ENCODE peak calls at places on chromosomes 1 and 21, in six cellular contexts. I is BJ, M is neural progenitor cell, B is GM06990, V is fibroblast of pulmonary artery, G is lower leg skin. R is an unnamed sample.

GRCh38 chr21:22758478-22758877 is 1760.3 kb downstream of the NCAM2 start:
- DNase-seq in I (no peak), M (no peak), B (no peak), V (no peak), G (no peak), R (no peak)

GRCh38 chr1:183385746-183386145 is 32.4 kb downstream of the NMNAT2 start:
- DNase-seq in I (no peak), M (no peak), B (no peak), V (no peak), G (no peak), R (no peak)

GRCh38 chr1:203765029-203765837 is at the start of gene LAX1:
- DNase-seq in I (no peak), M (no peak), B (peak), V (no peak), G (no peak), R (no peak)

GRCh38 chr1:150596095-150596892 is 16.9 kb upstream of the MCL1 start:
- DNase-seq in I (no peak), M (no peak), B (no peak), V (peak), G (no peak), R (no peak)

GRCh38 chr1:26772687-26773086 is 15.1 kb upstream of the PIGV start:
- DNase-seq in I (peak), M (no peak), B (no peak), V (peak), G (no peak), R (no peak)

GRCh38 chr1:51237714-51238403 is 1.8 kb downstream of the RNF11 start:
- DNase-seq in I (no peak), M (peak), B (no peak), V (no peak), G (no peak), R (peak)

GRCh38 chr1:87951852-87952251 is 623.2 kb downstream of the LMO4 start:
- DNase-seq in I (no peak), M (no peak), B (no peak), V (peak), G (no peak), R (peak)

GRCh38 chr1:246930830-246931548 is 759 bp downstream of the AHCTF1 start:
- DNase-seq in I (no peak), M (no peak), B (peak), V (peak), G (peak), R (peak)

GRCh38 chr1:62068302-62068936 is 126.2 kb upstream of the L1TD1 start:
- DNase-seq in I (no peak), M (no peak), B (no peak), V (no peak), G (no peak), R (no peak)

GRCh38 chr1:45205000-45205909 is 1.1 kb downstream of the ZSWIM5 start:
- DNase-seq in I (no peak), M (peak), B (peak), V (peak), G (peak), R (peak)

GRCh38 chr1:29811247-29811646 is 574.9 kb downstream of the PTPRU start:
- DNase-seq in I (no peak), M (no peak), B (no peak), V (no peak), G (peak), R (no peak)

GRCh38 chr1:205630651-205631009 is 1.2 kb downstream of the ELK4 start:
- DNase-seq in I (no peak), M (no peak), B (no peak), V (no peak), G (no peak), R (no peak)

GRCh38 chr1:68232354-68233148 is at the start of gene WLS:
- DNase-seq in I (no peak), M (peak), B (no peak), V (peak), G (peak), R (peak)

GRCh38 chr1:39694026-39694425 is 2.8 kb upstream of the HPCAL4 start:
- DNase-seq in I (no peak), M (no peak), B (no peak), V (no peak), G (no peak), R (no peak)

GRCh38 chr1:184843732-184844495 is 89.3 kb upstream of the EDEM3 start:
- DNase-seq in I (no peak), M (no peak), B (no peak), V (no peak), G (no peak), R (no peak)

GRCh38 chr1:163046071-163046470 is 23.1 kb upstream of the RGS4 start:
- DNase-seq in I (peak), M (no peak), B (no peak), V (peak), G (no peak), R (no peak)

GRCh38 chr1:113835686-113836290 is 23.5 kb upstream of the RSBN1 start:
- DNase-seq in I (no peak), M (peak), B (no peak), V (peak), G (no peak), R (no peak)

GRCh38 chr1:162612606-162613400 is 19.5 kb upstream of the DDR2 start:
- DNase-seq in I (no peak), M (no peak), B (no peak), V (peak), G (peak), R (peak)

GRCh38 chr1:150020711-150021110 is 10.2 kb upstream of the OTUD7B start:
- DNase-seq in I (no peak), M (no peak), B (no peak), V (no peak), G (no peak), R (no peak)

GRCh38 chr1:234610061-234610581 is at the start of gene IRF2BP2:
- DNase-seq in I (no peak), M (peak), B (peak), V (peak), G (peak), R (peak)

GRCh38 chr1:216045400-216045799 is 377.8 kb downstream of the USH2A start:
- DNase-seq in I (peak), M (no peak), B (no peak), V (peak), G (no peak), R (no peak)

GRCh38 chr1:232204269-232204668 is 425.7 kb downstream of the SIPA1L2 start:
- DNase-seq in I (no peak), M (no peak), B (no peak), V (no peak), G (no peak), R (no peak)

GRCh38 chr1:186730951-186731350 is 50.7 kb upstream of the PTGS2 start:
- DNase-seq in I (no peak), M (no peak), B (no peak), V (no peak), G (no peak), R (no peak)
- H3K4me3 ChIP-seq in I (no peak), M (no peak), B (no peak), V (no peak), G (no peak), R (no peak)

GRCh38 chr1:193019442-193020026 is 39.6 kb downstream of the UCHL5 start:
- DNase-seq in I (no peak), M (peak), B (no peak), V (peak), G (no peak), R (no peak)

DNA sequence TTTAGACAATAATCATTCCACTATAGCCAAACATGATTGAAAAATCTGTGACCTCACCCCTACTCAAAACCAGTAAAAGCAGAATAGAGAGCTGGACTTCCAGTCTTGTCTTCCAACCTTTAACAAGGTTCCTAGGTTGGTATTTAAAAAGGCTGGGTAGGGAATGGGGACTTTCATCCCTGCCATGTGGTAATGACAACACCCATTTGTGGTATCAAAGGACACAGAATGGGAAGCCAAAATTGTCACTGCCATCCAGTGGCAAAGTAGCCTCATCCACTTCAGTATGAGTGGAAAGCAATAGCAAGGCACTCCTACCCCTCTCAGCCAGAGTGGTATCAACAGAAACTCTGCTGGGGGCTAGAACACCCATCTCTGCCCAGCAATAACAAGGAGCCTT is 33.9 kb downstream of the UCHL5 start:
- DNase-seq in I (no peak), M (no peak), B (no peak), V (no peak), G (no peak), R (no peak)
- TF ChIP-seq CTCF in I (no peak), M (no peak), B (no peak), V (no peak), G (no peak), R (no peak)

DNA sequence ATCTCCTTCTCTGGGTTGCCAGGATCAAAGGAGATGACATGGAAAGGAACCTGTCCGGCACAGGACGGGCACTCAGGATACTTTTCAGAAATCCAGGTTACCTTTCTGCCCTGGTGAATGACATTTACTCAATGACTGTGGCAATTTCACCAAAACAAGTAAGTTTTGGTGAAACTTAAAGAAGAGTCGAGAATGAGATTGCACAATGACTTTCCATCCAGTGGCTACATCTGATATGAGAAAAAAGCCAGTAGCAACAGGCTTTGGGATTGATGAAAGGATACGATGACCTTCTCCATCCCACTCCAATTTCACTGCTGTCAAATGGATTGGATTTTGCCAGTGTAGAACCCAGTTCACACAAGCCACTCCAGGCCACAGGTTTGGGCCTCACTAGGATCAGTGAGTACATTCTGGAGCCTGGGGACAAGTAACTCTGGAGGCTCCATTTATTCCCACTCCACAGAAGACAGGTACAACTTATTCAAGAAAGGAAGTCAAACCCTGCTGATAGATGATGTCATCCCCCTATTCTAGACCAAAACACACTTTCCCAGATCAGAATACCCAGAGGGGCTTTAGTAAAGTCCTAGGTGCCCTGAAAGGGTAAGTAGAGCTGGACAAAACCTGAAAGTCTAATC is 63.3 kb downstream of the PLPP3 start:
- DNase-seq in I (no peak), M (no peak), B (no peak), V (no peak), G (no peak), R (no peak)
- H3K4me3 ChIP-seq in I (no peak), M (no peak), B (no peak), V (no peak), G (no peak), R (no peak)

DNA sequence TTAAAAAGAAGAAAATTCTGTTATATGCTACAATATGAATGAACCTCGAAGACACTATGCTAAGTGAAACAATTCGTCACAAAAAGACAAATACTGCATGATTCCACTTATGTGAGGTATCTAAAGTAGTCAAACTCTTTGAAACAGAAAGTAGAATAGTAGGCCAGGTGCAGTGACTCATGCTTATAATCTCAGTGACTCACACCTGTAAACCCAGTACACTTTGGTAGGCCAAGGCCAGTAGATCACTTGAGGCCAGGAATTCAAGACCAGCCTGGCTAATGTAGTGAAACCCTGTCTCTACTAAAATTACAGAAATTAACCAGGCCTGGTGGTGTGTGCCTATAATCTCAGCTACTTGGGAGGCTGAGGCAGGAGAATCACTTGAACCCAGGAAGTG is 25.7 kb downstream of the EPHA10 start:
- DNase-seq in I (no peak), M (no peak), B (no peak), V (no peak), G (peak), R (no peak)
- TF ChIP-seq CTCF in I (no peak), M (no peak), B (no peak), V (no peak), G (no peak), R (no peak)

GRCh38 chr1:38047603-38048146 is 1.1 kb upstream of the POU3F1 start:
- DNase-seq in I (no peak), M (peak), B (no peak), V (peak), G (no peak), R (no peak)
- H3K4me3 ChIP-seq in I (peak), M (peak), B (peak), V (peak), G (peak), R (peak)

GRCh38 chr21:35438643-35439404 is 389.7 kb upstream of the RUNX1 start:
- DNase-seq in I (no peak), M (no peak), B (peak), V (peak), G (no peak), R (no peak)

GRCh38 chr21:35437941-35438340 is 388.8 kb upstream of the RUNX1 start:
- DNase-seq in I (no peak), M (no peak), B (no peak), V (no peak), G (no peak), R (no peak)

GRCh38 chr21:35441868-35442582 is 392.9 kb upstream of the RUNX1 start:
- DNase-seq in I (no peak), M (no peak), B (no peak), V (no peak), G (no peak), R (no peak)

DNA sequence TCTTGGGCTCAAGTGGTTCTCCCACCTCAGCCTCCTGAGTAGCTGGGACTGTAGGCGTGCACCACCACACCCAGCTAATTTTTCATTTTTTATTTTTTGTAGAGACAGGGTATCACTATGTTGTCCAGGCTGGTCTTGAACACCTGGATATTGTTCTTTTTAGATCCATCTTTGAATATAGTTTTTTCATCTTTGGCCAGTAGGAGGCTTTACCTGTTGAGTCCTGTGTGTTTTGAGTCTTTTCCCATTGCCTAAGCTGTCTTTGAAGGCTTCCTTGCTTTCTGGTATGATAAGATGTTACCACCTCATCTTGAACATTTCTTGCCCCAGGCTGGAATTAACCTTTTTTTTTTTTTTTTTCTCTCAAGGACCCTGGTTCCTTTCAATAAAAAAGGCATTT is 387.8 kb upstream of the RUNX1 start:
- DNase-seq in I (no peak), M (no peak), B (no peak), V (no peak), G (no peak), R (no peak)
- TF ChIP-seq CTCF in I (no peak), M (no peak), B (peak), V (no peak), G (no peak), R (no peak)